ENCODE peak calls at places on chromosomes 13 and 19, in seven cellular contexts. T is ovary, Q is right lobe of liver, V is GM23338, H is mammary epithelial cell, M is IMR-90, E is HepG2. D is an unnamed sample.

GRCh38 chr13:20101467-20102316 is 59.2 kb downstream of the GJA3 start:
- DNase-seq in T (no peak), Q (no peak), V (no peak), H (no peak), M (no peak), E (no peak), D (no peak)

GRCh38 chr19:16374436-16374835 is 49.8 kb downstream of the KLF2 start:
- DNase-seq in T (no peak), Q (no peak), V (no peak), H (no peak), M (no peak), E (no peak), D (no peak)

GRCh38 chr13:24700539-24700938 is 20.3 kb downstream of the ATP12A start:
- DNase-seq in T (no peak), Q (no peak), V (no peak), H (no peak), M (no peak), E (no peak), D (no peak)

GRCh38 chr19:29567366-29567915 is 38.6 kb upstream of the POP4 start:
- DNase-seq in T (no peak), Q (no peak), V (no peak), H (no peak), M (no peak), E (no peak), D (no peak)

GRCh38 chr13:114113961-114114360 is 18.5 kb downstream of the RASA3 start:
- DNase-seq in T (no peak), Q (peak; percentile 24), V (no peak), H (no peak), M (no peak), E (no peak), D (no peak)

GRCh38 chr13:102651892-102652291 is 43.0 kb downstream of the METTL21C start:
- DNase-seq in T (no peak), Q (no peak), V (no peak), H (no peak), M (peak; percentile 52), E (no peak), D (no peak)

GRCh38 chr13:84609716-84610115 is 727.4 kb upstream of the SLITRK1 start:
- DNase-seq in T (no peak), Q (no peak), V (no peak), H (peak; percentile 65), M (peak; percentile 70), E (no peak), D (no peak)

GRCh38 chr19:17097593-17098126 is 22.1 kb downstream of the MYO9B start:
- DNase-seq in T (no peak), Q (peak; percentile 77), V (no peak), H (no peak), M (peak; percentile 41), E (peak; percentile 86), D (no peak)

GRCh38 chr19:40229484-40229883 is 3.0 kb upstream of the CCNP start:
- DNase-seq in T (no peak), Q (no peak), V (no peak), H (no peak), M (peak; percentile 59), E (no peak), D (no peak)

GRCh38 chr19:37970699-37971098 is 63.7 kb downstream of the SIPA1L3 start:
- DNase-seq in T (no peak), Q (no peak), V (no peak), H (no peak), M (no peak), E (no peak), D (no peak)

GRCh38 chr13:95652244-95652764 is 7.8 kb upstream of the DZIP1 start:
- DNase-seq in T (no peak), Q (no peak), V (no peak), H (no peak), M (no peak), E (no peak), D (no peak)

GRCh38 chr19:56066152-56067023 is 54.7 kb downstream of the ZNF787 start:
- DNase-seq in T (peak; percentile 77), Q (peak; percentile 79), V (peak; percentile 82), H (peak; percentile 26), M (peak; percentile 19), E (peak; percentile 39), D (peak; percentile 74)

GRCh38 chr13:80359459-80360297 is 18.8 kb upstream of the SPRY2 start:
- DNase-seq in T (no peak), Q (no peak), V (peak; percentile 94), H (no peak), M (no peak), E (no peak), D (no peak)

GRCh38 chr19:46958542-46958941 is 61.1 kb upstream of the NPAS1 start:
- DNase-seq in T (no peak), Q (no peak), V (peak; percentile 35), H (no peak), M (peak; percentile 52), E (peak; percentile 44), D (no peak)

GRCh38 chr13:60335531-60335930 is 61.5 kb upstream of the TDRD3 start:
- DNase-seq in T (no peak), Q (no peak), V (peak; percentile 55), H (no peak), M (peak; percentile 22), E (peak; percentile 3), D (no peak)

GRCh38 chr13:113468461-113469147 is 15.3 kb upstream of the ADPRHL1 start:
- DNase-seq in T (no peak), Q (no peak), V (no peak), H (no peak), M (no peak), E (no peak), D (no peak)

GRCh38 chr19:15161028-15161984 is 39.5 kb downstream of the NOTCH3 start:
- DNase-seq in T (no peak), Q (no peak), V (peak; percentile 38), H (no peak), M (peak; percentile 18), E (peak; percentile 61), D (no peak)

GRCh38 chr13:22648325-22648758 is 532.4 kb upstream of the SGCG start:
- DNase-seq in T (no peak), Q (no peak), V (peak; percentile 43), H (no peak), M (no peak), E (no peak), D (peak; percentile 51)
- TF ChIP-seq CTCF in T (no peak), Q (no peak), V (peak; percentile 19), H (no peak), M (no peak), E (no peak), D (no peak)

GRCh38 chr13:111034811-111035210 is 80.3 kb upstream of the ARHGEF7 start:
- DNase-seq in T (no peak), Q (no peak), V (no peak), H (peak; percentile 27), M (peak; percentile 63), E (no peak), D (no peak)

GRCh38 chr13:111033172-111034133 is 81.7 kb upstream of the ARHGEF7 start:
- DNase-seq in T (no peak), Q (no peak), V (no peak), H (peak; percentile 42), M (no peak), E (no peak), D (no peak)

GRCh38 chr13:111027481-111028439 is 87.3 kb upstream of the ARHGEF7 start:
- DNase-seq in T (no peak), Q (no peak), V (no peak), H (peak; percentile 77), M (peak; percentile 50), E (peak; percentile 6), D (no peak)

GRCh38 chr13:111029957-111030609 is 85.0 kb upstream of the ARHGEF7 start:
- DNase-seq in T (no peak), Q (no peak), V (no peak), H (no peak), M (no peak), E (no peak), D (no peak)

GRCh38 chr13:111031531-111031961 is 83.6 kb upstream of the ARHGEF7 start:
- DNase-seq in T (no peak), Q (no peak), V (no peak), H (peak; percentile 78), M (peak; percentile 58), E (no peak), D (no peak)
- H3K4me1 ChIP-seq in T (peaks cover 3% of the 10 kb centered on the region), Q (no peaks in the 10 kb centered on the region), V (no peaks in the 10 kb centered on the region), H (peaks cover 31% of the 10 kb centered on the region), M (peaks cover 6% of the 10 kb centered on the region), E (no peaks in the 10 kb centered on the region), D (no peaks in the 10 kb centered on the region)

DNA sequence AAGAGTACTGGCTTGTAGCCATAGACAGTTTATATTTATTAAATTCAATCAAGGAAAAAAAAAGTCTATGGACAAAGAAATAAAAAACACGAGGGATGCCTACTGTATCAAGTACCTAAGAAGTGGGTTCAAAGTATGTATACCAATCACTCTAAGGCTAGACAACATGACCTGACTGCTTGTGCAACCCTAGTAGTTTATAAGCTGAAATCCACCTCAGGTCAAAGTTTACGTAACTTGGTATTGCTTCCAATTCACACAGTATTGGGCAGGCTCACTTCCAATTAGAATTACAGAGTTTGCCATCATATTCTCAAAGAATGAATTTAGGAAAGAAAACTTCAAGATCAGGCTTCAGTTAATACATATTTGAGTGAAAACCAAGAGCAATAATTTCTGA is 657.8 kb downstream of the DACH1 start:
- DNase-seq in T (no peak), Q (no peak), V (no peak), H (no peak), M (no peak), E (no peak), D (no peak)
- TF ChIP-seq CTCF in T (no peak), Q (no peak), V (no peak), H (no peak), M (no peak), E (no peak), D (no peak)

DNA sequence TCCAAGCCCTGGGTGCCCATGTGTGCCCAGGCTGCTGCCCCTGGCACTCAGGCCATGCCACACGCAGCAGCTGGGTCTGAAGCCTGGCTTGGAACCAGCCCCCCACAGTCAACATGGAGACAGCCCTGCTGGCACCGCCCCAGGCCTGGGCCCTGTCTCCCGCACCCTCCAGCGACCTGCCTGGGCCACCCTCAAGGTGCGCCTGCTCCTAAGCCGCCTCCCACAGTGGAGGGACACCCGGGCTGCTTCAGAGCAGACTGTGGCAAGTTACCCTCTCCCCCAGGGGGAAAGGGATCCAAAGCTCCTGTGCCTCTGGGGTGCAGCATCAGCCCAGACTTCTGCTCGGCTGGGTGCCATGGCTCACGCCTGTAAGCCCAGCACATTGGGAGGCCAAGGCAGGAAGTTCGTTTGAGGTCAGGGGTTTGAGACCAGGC is 15.8 kb downstream of the ELL start:
- DNase-seq in T (no peak), Q (no peak), V (no peak), H (no peak), M (no peak), E (no peak), D (no peak)
- H3K4me1 ChIP-seq in T (peaks cover 53% of the 10 kb centered on the region), Q (peaks cover 5% of the 10 kb centered on the region), V (no peaks in the 10 kb centered on the region), H (peaks cover 35% of the 10 kb centered on the region), M (peaks cover 29% of the 10 kb centered on the region), E (peaks cover 84% of the 10 kb centered on the region), D (peaks cover 96% of the 10 kb centered on the region)

GRCh38 chr13:43159007-43159406 is 135.6 kb downstream of the DNAJC15 start:
- DNase-seq in T (no peak), Q (no peak), V (peak; percentile 54), H (no peak), M (peak; percentile 71), E (no peak), D (no peak)
- TF ChIP-seq CTCF in T (no peak), Q (no peak), V (no peak), H (peak; percentile 13), M (no peak), E (no peak), D (no peak)

GRCh38 chr13:69683921-69684663 is 423.5 kb upstream of the ATXN8OS start:
- DNase-seq in T (no peak), Q (no peak), V (no peak), H (no peak), M (no peak), E (no peak), D (no peak)
- H3K4me1 ChIP-seq in T (no peaks in the 10 kb centered on the region), Q (no peaks in the 10 kb centered on the region), V (peaks cover 3% of the 10 kb centered on the region), H (no peaks in the 10 kb centered on the region), M (no peaks in the 10 kb centered on the region), E (no peaks in the 10 kb centered on the region), D (peaks cover 5% of the 10 kb centered on the region)